ENCODE peak calls at places on chromosomes 6 and 20, in ten cellular contexts. N is IMR-90, L is HCT116, I is choroid plexus epithelial cell, S is cardiac fibroblast, G is pancreas, T is upper lobe of right lung, J is lower lobe of right lung, A is GM13977, M is HFF-Myc. R is an unnamed sample.

GRCh38 chr6:119821380-119821779 is 471.8 kb upstream of the MAN1A1 start:
- DNase-seq in S (no peak), N (no peak), I (no peak), J (no peak), M (no peak), L (no peak), A (no peak), G (no peak), T (no peak), R (no peak)

GRCh38 chr6:24574809-24575208 is 71.2 kb downstream of the KIAA0319 start:
- DNase-seq in M (no peak), J (no peak), G (no peak), S (no peak), A (peak), T (no peak), I (peak), L (no peak), N (no peak), R (no peak)

GRCh38 chr20:58682656-58683055 is 9.9 kb upstream of the NPEPL1 start:
- DNase-seq in M (no peak), A (no peak), I (no peak), S (peak), N (peak), J (no peak), L (no peak), T (no peak), G (no peak), R (no peak)

GRCh38 chr6:153069897-153070296 is 61.2 kb downstream of the RGS17 start:
- DNase-seq in A (no peak), J (no peak), T (no peak), S (no peak), M (no peak), G (no peak), L (no peak), N (no peak), I (no peak), R (no peak)

GRCh38 chr6:32932132-32932868 is 8.5 kb downstream of the HLA-DMB start:
- DNase-seq in L (no peak), I (peak), T (no peak), A (no peak), N (peak), M (no peak), J (no peak), G (no peak), S (peak), R (no peak)

GRCh38 chr6:44593539-44593944 is 206.0 kb downstream of the CDC5L start:
- DNase-seq in A (peak), M (peak), G (no peak), J (no peak), L (peak), N (peak), T (no peak), I (peak), S (peak), R (peak)

GRCh38 chr6:148343028-148343374 is 363 bp downstream of the SASH1 start:
- DNase-seq in I (no peak), A (no peak), L (no peak), S (no peak), J (no peak), G (peak), N (no peak), T (no peak), M (no peak), R (no peak)

GRCh38 chr6:89216411-89216810 is 747 bp downstream of the GABRR1 start:
- DNase-seq in M (no peak), N (no peak), G (no peak), S (no peak), I (no peak), T (no peak), A (no peak), J (no peak), L (no peak), R (no peak)

GRCh38 chr6:111416529-111416928 is 66.5 kb downstream of the REV3L start:
- DNase-seq in I (no peak), M (no peak), L (no peak), N (peak), A (no peak), S (no peak), G (no peak), J (no peak), T (no peak), R (no peak)

GRCh38 chr6:42404494-42404893 is 47.2 kb downstream of the TRERF1 start:
- DNase-seq in T (no peak), A (no peak), G (no peak), M (peak), I (peak), L (peak), N (peak), S (peak), J (no peak), R (peak)

GRCh38 chr6:136338486-136338885 is 48.8 kb upstream of the BCLAF1 start:
- DNase-seq in M (no peak), T (no peak), G (no peak), N (no peak), A (no peak), J (no peak), S (no peak), L (no peak), I (no peak), R (no peak)

GRCh38 chr6:108113557-108114519 is 39.3 kb upstream of the OSTM1 start:
- DNase-seq in A (peak), L (peak), J (peak), M (no peak), T (no peak), G (peak), S (peak), I (peak), N (peak), R (peak)

GRCh38 chr20:40489886-40490285 is 199.2 kb downstream of the MAFB start:
- DNase-seq in G (no peak), T (no peak), S (peak), A (no peak), I (no peak), M (no peak), N (no peak), J (no peak), L (no peak), R (peak)

GRCh38 chr6:5238336-5238735 is 22.4 kb downstream of the LYRM4 start:
- DNase-seq in A (no peak), I (no peak), S (no peak), N (no peak), M (no peak), G (no peak), J (no peak), T (no peak), L (no peak), R (no peak)

GRCh38 chr6:119738425-119738824 is 388.9 kb upstream of the MAN1A1 start:
- DNase-seq in J (no peak), L (no peak), S (no peak), M (no peak), I (no peak), G (no peak), T (no peak), A (no peak), N (no peak), R (no peak)

GRCh38 chr6:139844907-139845306 is 470.5 kb upstream of the CITED2 start:
- DNase-seq in S (no peak), G (no peak), J (no peak), I (no peak), M (no peak), A (no peak), L (no peak), T (no peak), N (no peak), R (no peak)

GRCh38 chr20:48198951-48199431 is 413.7 kb upstream of the SULF2 start:
- DNase-seq in L (no peak), M (peak), G (no peak), J (no peak), A (no peak), S (peak), T (no peak), N (no peak), I (no peak), R (no peak)

GRCh38 chr6:146860583-146860982 is 261.8 kb downstream of the ADGB start:
- DNase-seq in J (no peak), I (no peak), A (no peak), N (no peak), L (no peak), T (no peak), G (no peak), S (no peak), M (no peak), R (no peak)

GRCh38 chr6:153980176-153980575 is 58.9 kb upstream of the OPRM1 start:
- DNase-seq in M (no peak), I (no peak), A (no peak), J (no peak), G (no peak), L (no peak), N (no peak), T (no peak), S (no peak), R (no peak)

GRCh38 chr6:166449641-166450040 is 66.9 kb upstream of the MPC1 start:
- DNase-seq in T (no peak), G (no peak), J (no peak), L (no peak), I (no peak), S (no peak), A (no peak), N (no peak), M (no peak), R (no peak)

GRCh38 chr6:45663181-45664180 is 285.7 kb upstream of the SUPT3H start:
- DNase-seq in L (no peak), J (peak), G (no peak), A (no peak), N (no peak), I (no peak), T (no peak), M (no peak), S (peak), R (no peak)

GRCh38 chr20:38337561-38338140 is 8.6 kb upstream of the LBP start:
- DNase-seq in I (no peak), J (no peak), T (no peak), M (no peak), S (peak), A (no peak), G (no peak), L (peak), N (no peak), R (peak)

GRCh38 chr20:51495921-51496545 is 46.5 kb downstream of the NFATC2 start:
- DNase-seq in G (no peak), L (no peak), A (no peak), N (no peak), M (no peak), I (no peak), T (no peak), J (no peak), S (no peak), R (no peak)

GRCh38 chr6:28980797-28981390 is 24.2 kb downstream of the ZNF311 start:
- DNase-seq in A (peak), S (peak), L (peak), N (peak), T (no peak), J (no peak), G (peak), I (peak), M (no peak), R (peak)

GRCh38 chr20:45998337-45998736 is 10.4 kb upstream of the MMP9 start:
- DNase-seq in M (no peak), S (no peak), N (no peak), G (no peak), L (no peak), T (no peak), J (peak), A (no peak), I (no peak), R (no peak)

GRCh38 chr6:18265099-18265372 is 706 bp upstream of the DEK start:
- DNase-seq in S (no peak), J (no peak), G (no peak), T (no peak), M (no peak), N (no peak), I (no peak), A (no peak), L (no peak), R (no peak)

GRCh38 chr6:116087437-116088027 is 13.1 kb upstream of the NT5DC1 start:
- DNase-seq in I (peak), G (no peak), T (no peak), M (peak), N (peak), L (no peak), A (no peak), J (no peak), S (peak), R (no peak)

GRCh38 chr6:148431413-148431812 is 88.8 kb downstream of the SASH1 start:
- DNase-seq in M (no peak), I (no peak), T (no peak), L (no peak), G (no peak), A (no peak), J (no peak), N (no peak), S (no peak), R (no peak)

GRCh38 chr6:137160763-137161162 is 12.7 kb downstream of the IL22RA2 start:
- DNase-seq in M (no peak), L (no peak), I (peak), A (no peak), J (no peak), N (peak), T (no peak), G (no peak), S (peak), R (no peak)

GRCh38 chr6:117446851-117447250 is 21.1 kb upstream of the ROS1 start:
- DNase-seq in J (no peak), I (no peak), S (no peak), A (no peak), G (no peak), T (no peak), N (no peak), L (no peak), M (no peak), R (no peak)

GRCh38 chr6:35295036-35295435 is 2.6 kb upstream of the DEF6 start:
- DNase-seq in L (no peak), S (no peak), M (no peak), N (no peak), T (no peak), I (no peak), J (no peak), G (no peak), A (no peak), R (no peak)

GRCh38 chr6:157090736-157091135 is 232.6 kb downstream of the TMEM242 start:
- DNase-seq in A (no peak), T (no peak), G (no peak), L (no peak), N (no peak), J (no peak), M (no peak), S (no peak), I (no peak), R (no peak)

GRCh38 chr20:4289875-4290274 is 274.5 kb upstream of the RNF24 start:
- DNase-seq in S (no peak), I (no peak), M (no peak), T (no peak), G (no peak), N (no peak), J (no peak), A (no peak), L (peak), R (no peak)
- TF ChIP-seq CTCF in S (peak), I (peak), M (peak), T (peak), G (no peak), N (no peak), J (no peak), A (peak), L (peak), R (no peak)

GRCh38 chr6:168711049-168711640 is 270.2 kb downstream of the SMOC2 start:
- DNase-seq in N (no peak), I (peak), T (no peak), A (no peak), G (no peak), L (no peak), S (peak), M (no peak), J (no peak), R (no peak)
- TF ChIP-seq CTCF in N (no peak), I (peak), T (peak), A (no peak), G (no peak), L (peak), S (peak), M (no peak), J (peak), R (peak)

GRCh38 chr6:40169878-40170277 is 235.6 kb upstream of the MOCS1 start:
- DNase-seq in L (no peak), M (no peak), A (no peak), S (no peak), T (no peak), N (no peak), I (no peak), J (no peak), G (no peak), R (no peak)
- TF ChIP-seq CTCF in L (no peak), M (no peak), A (no peak), S (no peak), T (no peak), N (no peak), I (no peak), J (no peak), G (no peak), R (no peak)

GRCh38 chr6:686528-686927 is 6.4 kb downstream of the EXOC2 start:
- DNase-seq in I (no peak), G (no peak), A (no peak), S (no peak), N (no peak), L (no peak), M (no peak), J (no peak), T (no peak), R (no peak)
- TF ChIP-seq CTCF in I (peak), G (no peak), A (peak), S (peak), N (peak), L (no peak), M (peak), J (no peak), T (no peak), R (no peak)